ENCODE peak calls at places on chromosomes 16 and 17, in nine cellular contexts. A is AG10803; H is fibroblast of gingiva; U is SK-N-DZ; C is activated CD8-positive, alpha-beta memory T cell treated with anti-CD3 and anti-CD28 coated beads for 1 hour; P is HTR-8/SVneo; X is upper lobe of left lung; V is H4; O is aorta. B is an unnamed sample.

GRCh38 chr17:37062036-37062435 is 113.3 kb downstream of the AATF start:
- DNase-seq in X (no peak), A (no peak), O (peak), H (no peak), U (no peak), V (no peak), C (no peak), P (no peak), B (no peak)

GRCh38 chr17:83200231-83200699 is 120.9 kb downstream of the METRNL start:
- DNase-seq in V (peak), C (peak), P (no peak), A (peak), X (peak), U (no peak), O (peak), H (peak), B (no peak)

GRCh38 chr16:12796498-12796897 is 7.2 kb downstream of the CPPED1 start:
- DNase-seq in C (no peak), A (no peak), U (no peak), V (no peak), X (no peak), P (no peak), H (no peak), O (no peak), B (no peak)

GRCh38 chr16:85686912-85687591 is 1.7 kb downstream of the GINS2 start:
- DNase-seq in P (no peak), V (no peak), H (no peak), U (no peak), C (no peak), X (no peak), A (no peak), O (no peak), B (no peak)

GRCh38 chr16:4679156-4679853 is 14.1 kb upstream of the NUDT16L1 start:
- DNase-seq in X (no peak), A (no peak), P (no peak), U (no peak), O (peak), V (no peak), C (no peak), H (no peak), B (peak)

GRCh38 chr16:87924041-87924851 is 12.1 kb downstream of the CA5A start:
- DNase-seq in A (no peak), V (no peak), P (no peak), C (no peak), X (no peak), H (no peak), O (no peak), U (no peak), B (no peak)

GRCh38 chr17:74259667-74260524 is 14.1 kb upstream of the DNAI2 start:
- DNase-seq in X (no peak), U (no peak), V (no peak), A (no peak), C (no peak), O (no peak), H (no peak), P (no peak), B (peak)

GRCh38 chr17:42518046-42518754 is 17.8 kb upstream of the NAGLU start:
- DNase-seq in X (peak), H (peak), U (no peak), O (peak), C (no peak), A (peak), P (peak), V (peak), B (peak)

GRCh38 chr16:17258848-17259713 is 211.7 kb downstream of the XYLT1 start:
- DNase-seq in H (no peak), C (no peak), A (no peak), P (no peak), O (no peak), U (no peak), X (peak), V (no peak), B (no peak)

GRCh38 chr17:36611345-36612072 is 10.1 kb downstream of the MRM1 start:
- DNase-seq in V (peak), P (no peak), O (no peak), A (peak), H (peak), X (no peak), U (no peak), C (no peak), B (peak)

GRCh38 chr16:53780051-53780450 is 76.1 kb downstream of the FTO start:
- DNase-seq in C (no peak), A (no peak), U (no peak), H (no peak), P (no peak), X (peak), V (no peak), O (no peak), B (peak)

GRCh38 chr17:10681866-10682446 is 15.4 kb downstream of the SCO1 start:
- DNase-seq in A (peak), U (no peak), H (no peak), V (no peak), P (peak), X (no peak), C (no peak), O (no peak), B (no peak)

GRCh38 chr16:51276335-51276734 is 125.3 kb upstream of the SALL1 start:
- DNase-seq in X (no peak), P (no peak), A (peak), U (no peak), O (no peak), C (no peak), V (no peak), H (no peak), B (no peak)

GRCh38 chr17:49968380-49969133 is 433 bp upstream of the DLX4 start:
- DNase-seq in X (peak), P (peak), H (peak), V (peak), O (peak), C (peak), U (peak), A (peak), B (peak)

GRCh38 chr17:14845562-14846335 is 419.4 kb downstream of the PMP22 start:
- DNase-seq in O (no peak), U (no peak), A (peak), X (no peak), C (no peak), V (no peak), H (peak), P (no peak), B (no peak)

GRCh38 chr17:73667184-73667959 is 23.1 kb upstream of the SDK2 start:
- DNase-seq in H (no peak), P (no peak), U (no peak), C (no peak), X (peak), V (no peak), A (no peak), O (no peak), B (no peak)

GRCh38 chr16:10077861-10078260 is 104.4 kb downstream of the GRIN2A start:
- DNase-seq in P (no peak), H (no peak), V (no peak), A (no peak), U (no peak), X (no peak), C (no peak), O (no peak), B (no peak)

GRCh38 chr17:38713456-38713855 is 8.4 kb downstream of the MLLT6 start:
- DNase-seq in C (no peak), A (no peak), H (no peak), P (no peak), V (no peak), U (no peak), X (no peak), O (no peak), B (no peak)

B was measured in HT-29.